ENCODE peak calls at places on chromosome 9, in nine cellular contexts. C, H, S, V, I, R, O, E and M are unnamed samples.

GRCh38 chr9:88308831-88309230 is 79.4 kb upstream of the SPIN1 start:
- DNase-seq in C (no peak), H (no peak), S (no peak), V (no peak), I (no peak), R (no peak), O (no peak), E (no peak), M (no peak)

GRCh38 chr9:117034862-117035261 is 347.8 kb downstream of the TRIM32 start:
- DNase-seq in C (no peak), H (no peak), S (no peak), V (no peak), I (no peak), R (no peak), O (no peak), E (peak), M (no peak)

GRCh38 chr9:133711428-133712220 is 26.5 kb downstream of the SARDH start:
- DNase-seq in C (no peak), H (peak), S (peak), V (no peak), I (no peak), R (no peak), O (peak), E (no peak), M (no peak)

GRCh38 chr9:113978954-113979712 is 99.0 kb downstream of the AMBP start:
- DNase-seq in C (no peak), H (peak), S (no peak), V (no peak), I (no peak), R (no peak), O (no peak), E (no peak), M (no peak)

GRCh38 chr9:133492061-133493021 is 13.4 kb upstream of the SLC2A6 start:
- DNase-seq in C (no peak), H (no peak), S (no peak), V (no peak), I (no peak), R (no peak), O (no peak), E (no peak), M (no peak)

GRCh38 chr9:70389642-70390266 is 24.7 kb downstream of the KLF9 start:
- DNase-seq in C (peak), H (peak), S (peak), V (no peak), I (no peak), R (no peak), O (no peak), E (no peak), M (no peak)

GRCh38 chr9:7147136-7148090 is 389.6 kb downstream of the KDM4C start:
- DNase-seq in C (peak), H (peak), S (no peak), V (no peak), I (no peak), R (no peak), O (no peak), E (no peak), M (no peak)

GRCh38 chr9:96080364-96080763 is 204.9 kb downstream of the ERCC6L2 start:
- DNase-seq in C (no peak), H (no peak), S (peak), V (no peak), I (peak), R (peak), O (no peak), E (no peak), M (no peak)

GRCh38 chr9:133585481-133586367 is 23.5 kb downstream of the FAM163B start:
- DNase-seq in C (no peak), H (no peak), S (no peak), V (no peak), I (no peak), R (no peak), O (no peak), E (no peak), M (no peak)

GRCh38 chr9:19924090-19924489 is 135.3 kb upstream of the SLC24A2 start:
- DNase-seq in C (no peak), H (no peak), S (no peak), V (no peak), I (no peak), R (no peak), O (no peak), E (no peak), M (no peak)

GRCh38 chr9:6925841-6926240 is 168.1 kb downstream of the KDM4C start:
- DNase-seq in C (no peak), H (no peak), S (no peak), V (no peak), I (no peak), R (no peak), O (no peak), E (no peak), M (no peak)

GRCh38 chr9:77981332-77981731 is 50.3 kb downstream of the GNAQ start:
- DNase-seq in C (no peak), H (peak), S (peak), V (no peak), I (no peak), R (peak), O (no peak), E (no peak), M (no peak)

GRCh38 chr9:129472651-129473102 is 148.2 kb downstream of the C9orf50 start:
- DNase-seq in C (no peak), H (no peak), S (no peak), V (no peak), I (no peak), R (no peak), O (no peak), E (no peak), M (no peak)

GRCh38 chr9:96014078-96014477 is 138.6 kb downstream of the ERCC6L2 start:
- DNase-seq in C (no peak), H (no peak), S (no peak), V (no peak), I (no peak), R (no peak), O (no peak), E (no peak), M (no peak)

GRCh38 chr9:98539954-98540353 is 168.8 kb downstream of the GABBR2 start:
- DNase-seq in C (no peak), H (no peak), S (peak), V (no peak), I (no peak), R (no peak), O (no peak), E (no peak), M (no peak)

GRCh38 chr9:91919621-91920020 is 30.4 kb downstream of the ROR2 start:
- DNase-seq in C (no peak), H (no peak), S (no peak), V (no peak), I (no peak), R (no peak), O (no peak), E (no peak), M (no peak)

GRCh38 chr9:684055-684949 is 157.2 kb upstream of the DMRT1 start:
- DNase-seq in C (no peak), H (peak), S (peak), V (no peak), I (no peak), R (no peak), O (no peak), E (no peak), M (no peak)

GRCh38 chr9:112046181-112046580 is 128.9 kb downstream of the SUSD1 start:
- DNase-seq in C (no peak), H (peak), S (no peak), V (no peak), I (peak), R (no peak), O (no peak), E (no peak), M (no peak)

GRCh38 chr9:37295796-37296195 is 126.7 kb upstream of the GRHPR start:
- DNase-seq in C (no peak), H (no peak), S (no peak), V (no peak), I (no peak), R (no peak), O (no peak), E (no peak), M (no peak)
- TF ChIP-seq CTCF in C (no peak), H (peak), S (peak), V (peak), I (peak), R (no peak), O (peak), E (peak), M (no peak)

DNA sequence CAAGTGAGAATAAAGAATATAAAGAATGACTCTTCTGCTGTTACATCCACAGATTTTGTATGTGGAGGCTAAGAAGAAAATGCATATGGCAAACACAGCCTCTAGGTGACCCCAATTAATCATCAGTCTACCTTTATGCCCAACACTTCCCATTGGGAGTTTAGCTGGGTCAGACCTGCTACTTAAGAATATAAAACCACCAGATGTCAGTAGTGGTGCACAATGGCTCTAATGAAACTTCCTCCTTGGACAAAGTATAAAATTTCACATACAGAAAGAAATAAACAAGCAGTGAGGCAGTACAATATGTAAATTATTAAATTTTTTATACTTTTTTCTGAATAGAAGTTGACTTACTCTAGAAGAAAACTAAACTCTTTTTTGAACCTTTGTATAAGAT is 539.9 kb downstream of the BRINP1 start:
- DNase-seq in C (no peak), H (no peak), S (no peak), V (no peak), I (peak), R (no peak), O (no peak), E (no peak), M (no peak)
- TF ChIP-seq CTCF in C (peak), H (no peak), S (no peak), V (no peak), I (peak), R (no peak), O (peak), E (no peak), M (no peak)

GRCh38 chr9:29830815-29831214 is 2257.5 kb upstream of the C9orf72 start:
- DNase-seq in C (no peak), H (no peak), S (peak), V (no peak), I (no peak), R (no peak), O (no peak), E (peak), M (no peak)
- TF ChIP-seq CTCF in C (no peak), H (no peak), S (peak), V (no peak), I (peak), R (no peak), O (peak), E (peak), M (peak)

DNA sequence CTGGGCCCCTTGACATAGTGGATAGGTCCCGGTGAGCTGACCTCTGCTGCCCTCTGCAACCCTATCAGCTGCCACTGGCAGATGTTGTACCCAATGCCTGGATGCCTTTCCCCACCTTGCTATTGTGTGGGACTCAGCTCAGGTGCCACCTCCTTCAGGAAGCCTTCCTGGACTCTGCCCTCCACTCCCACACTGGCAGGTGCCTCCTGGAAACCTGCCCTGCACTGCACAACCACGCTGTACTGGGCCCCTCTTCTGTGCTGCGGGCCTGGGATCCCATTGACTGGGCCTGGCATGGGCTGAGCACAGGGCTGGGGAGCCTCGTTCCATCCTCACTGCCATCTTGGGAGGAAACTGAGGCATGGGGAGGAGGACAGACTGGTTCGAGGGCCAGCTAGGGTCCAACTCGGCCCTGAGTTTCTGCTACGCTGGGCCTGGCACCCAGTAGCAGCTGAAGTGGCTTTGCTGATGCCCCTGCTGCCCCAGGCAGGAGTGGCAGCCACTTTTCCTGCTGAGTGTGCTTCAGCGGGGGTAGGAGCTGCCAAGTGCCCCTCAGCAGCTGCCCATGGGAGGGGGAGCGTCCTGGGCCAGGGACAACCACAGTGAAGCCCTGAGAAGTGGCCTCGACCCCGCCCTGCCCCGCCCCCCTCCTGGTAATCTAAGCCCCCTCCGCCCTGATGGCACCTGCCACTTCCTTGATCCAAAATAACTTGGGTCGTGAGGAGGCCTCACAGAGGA is 1.3 kb downstream of the AK1 start:
- DNase-seq in C (no peak), H (no peak), S (no peak), V (no peak), I (no peak), R (peak), O (no peak), E (no peak), M (no peak)
- TF ChIP-seq CTCF in C (peak), H (no peak), S (no peak), V (no peak), I (no peak), R (no peak), O (no peak), E (no peak), M (no peak)

DNA sequence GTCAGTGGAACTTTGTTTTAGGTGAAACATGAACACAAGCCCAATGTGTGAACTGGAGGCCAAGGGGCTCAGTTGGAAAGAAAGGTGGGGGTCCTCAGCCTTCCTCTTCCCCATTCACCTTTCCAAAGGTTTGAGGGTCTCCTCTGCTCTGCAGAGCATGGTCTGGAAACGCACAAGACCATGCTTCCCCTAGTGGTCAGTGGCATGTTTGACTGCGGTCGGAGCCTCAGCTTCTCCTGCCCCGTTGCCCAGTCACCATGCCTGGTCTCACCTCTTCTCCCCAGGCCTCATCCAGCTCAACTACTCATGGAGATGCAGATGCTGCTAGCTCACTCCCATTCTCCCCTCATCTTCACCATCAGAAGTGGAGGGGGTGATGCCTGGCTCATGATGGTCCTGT is 340.3 kb downstream of the GADD45G start:
- DNase-seq in C (no peak), H (no peak), S (no peak), V (no peak), I (no peak), R (no peak), O (no peak), E (no peak), M (no peak)
- TF ChIP-seq CTCF in C (no peak), H (no peak), S (no peak), V (peak), I (peak), R (no peak), O (peak), E (no peak), M (no peak)

DNA sequence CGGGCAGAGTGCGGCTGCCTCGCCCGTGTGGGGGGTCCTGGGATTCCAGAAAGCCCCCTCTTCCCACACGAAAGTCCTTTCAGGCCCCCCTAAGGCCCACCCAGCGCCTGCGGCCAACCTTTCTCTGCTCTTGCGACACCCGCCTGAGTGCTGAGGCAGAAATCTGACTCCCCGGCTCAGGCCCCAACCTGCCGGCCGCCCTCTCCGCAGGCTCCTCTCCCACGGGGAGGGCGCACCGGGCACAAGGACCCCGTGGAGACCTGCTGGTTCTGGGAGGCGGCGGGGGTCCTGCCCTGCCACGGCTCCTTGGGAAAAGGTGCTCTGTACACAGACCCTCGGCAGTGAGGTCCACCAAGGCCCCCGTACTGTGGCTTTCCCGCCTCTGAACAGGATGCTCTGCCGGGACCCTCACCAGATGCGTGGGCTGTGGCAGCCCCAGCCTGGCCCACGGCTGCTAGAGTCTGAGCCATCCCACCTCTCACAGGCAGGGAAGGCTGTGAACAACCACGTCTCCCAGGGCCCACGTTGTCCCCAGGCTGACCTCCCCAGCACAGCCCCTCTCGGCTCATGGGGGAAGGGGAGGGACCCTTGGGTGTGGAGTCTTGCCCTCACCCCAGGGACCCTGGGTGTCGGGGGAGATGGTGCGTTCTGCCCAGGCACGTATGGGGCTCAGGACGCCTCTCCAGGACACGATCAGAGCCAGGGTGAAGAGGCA is 41.5 kb upstream of the EGFL7 start:
- DNase-seq in C (no peak), H (no peak), S (no peak), V (no peak), I (no peak), R (no peak), O (no peak), E (no peak), M (no peak)
- TF ChIP-seq CTCF in C (no peak), H (no peak), S (no peak), V (no peak), I (no peak), R (no peak), O (no peak), E (no peak), M (no peak)